ENCODE peak calls at places on chromosomes 3 and 15, in seven cellular contexts. One of them, this sample, is unnamed. For H3K4me1, the result is how much of the 10 kb centered on the place peaks cover.

GRCh38 chr3:112582242-112582874 is 20.5 kb downstream of the SLC35A5 start:
- DNase-seq in trophoblast cell: peak
- DNase-seq in H1: no peak
- DNase-seq in mesendoderm: peak
- DNase-seq in H9: peak
- DNase-seq in neuronal stem cell: peak
- DNase-seq in mesenchymal stem cell: peak
- DNase-seq in this sample: peak

GRCh38 chr15:31070867-31071266 is 30.7 kb downstream of the TRPM1 start:
- DNase-seq in mesenchymal stem cell: no peak
- DNase-seq in trophoblast cell: no peak
- DNase-seq in H9: no peak
- DNase-seq in neuronal stem cell: no peak
- DNase-seq in H1: peak
- DNase-seq in mesendoderm: no peak
- DNase-seq in this sample: no peak

GRCh38 chr15:40590635-40591105 is 3.4 kb upstream of the KNL1 start:
- DNase-seq in mesenchymal stem cell: peak
- DNase-seq in trophoblast cell: peak
- DNase-seq in mesendoderm: peak
- DNase-seq in neuronal stem cell: no peak
- DNase-seq in H1: no peak
- DNase-seq in H9: no peak
- DNase-seq in this sample: no peak

GRCh38 chr15:85551221-85551832 is 170.9 kb downstream of the AKAP13 start:
- DNase-seq in H9: no peak
- DNase-seq in mesenchymal stem cell: peak
- DNase-seq in neuronal stem cell: no peak
- DNase-seq in mesendoderm: no peak
- DNase-seq in trophoblast cell: peak
- DNase-seq in H1: no peak
- DNase-seq in this sample: peak

GRCh38 chr3:82229397-82229796 is 468.0 kb upstream of the GBE1 start:
- DNase-seq in H9: no peak
- DNase-seq in trophoblast cell: no peak
- DNase-seq in H1: no peak
- DNase-seq in mesenchymal stem cell: no peak
- DNase-seq in mesendoderm: no peak
- DNase-seq in neuronal stem cell: no peak
- DNase-seq in this sample: no peak

GRCh38 chr15:95659646-95660045 is 670.9 kb upstream of the NR2F2 start:
- DNase-seq in H9: no peak
- DNase-seq in neuronal stem cell: no peak
- DNase-seq in mesendoderm: no peak
- DNase-seq in H1: no peak
- DNase-seq in trophoblast cell: no peak
- DNase-seq in mesenchymal stem cell: no peak
- DNase-seq in this sample: no peak

GRCh38 chr15:74531144-74531811 is 9.7 kb upstream of the ARID3B start:
- DNase-seq in H1: peak
- DNase-seq in trophoblast cell: peak
- DNase-seq in H9: peak
- DNase-seq in mesendoderm: peak
- DNase-seq in neuronal stem cell: no peak
- DNase-seq in mesenchymal stem cell: peak
- DNase-seq in this sample: peak

GRCh38 chr3:141498592-141499223 is 11.9 kb downstream of the RASA2 start:
- DNase-seq in mesenchymal stem cell: peak
- DNase-seq in mesendoderm: no peak
- DNase-seq in H9: no peak
- DNase-seq in H1: no peak
- DNase-seq in neuronal stem cell: no peak
- DNase-seq in trophoblast cell: peak
- DNase-seq in this sample: no peak

GRCh38 chr3:30289324-30289723 is 317.1 kb upstream of the TGFBR2 start:
- DNase-seq in mesendoderm: no peak
- DNase-seq in neuronal stem cell: no peak
- DNase-seq in H1: no peak
- DNase-seq in mesenchymal stem cell: no peak
- DNase-seq in trophoblast cell: no peak
- DNase-seq in H9: no peak
- DNase-seq in this sample: no peak

GRCh38 chr3:122519693-122520092 is 5.0 kb upstream of the KPNA1 start:
- DNase-seq in mesendoderm: no peak
- DNase-seq in H1: no peak
- DNase-seq in neuronal stem cell: no peak
- DNase-seq in mesenchymal stem cell: no peak
- DNase-seq in trophoblast cell: no peak
- DNase-seq in H9: no peak
- DNase-seq in this sample: no peak

GRCh38 chr3:49007771-49008528 is 759 bp downstream of the WDR6 start:
- DNase-seq in mesenchymal stem cell: peak
- DNase-seq in mesendoderm: peak
- DNase-seq in trophoblast cell: peak
- DNase-seq in neuronal stem cell: peak
- DNase-seq in H9: peak
- DNase-seq in H1: peak
- DNase-seq in this sample: peak

GRCh38 chr15:78374436-78375393 is 34.6 kb downstream of the CRABP1 start:
- DNase-seq in neuronal stem cell: no peak
- DNase-seq in mesenchymal stem cell: no peak
- DNase-seq in H1: no peak
- DNase-seq in H9: peak
- DNase-seq in mesendoderm: no peak
- DNase-seq in trophoblast cell: no peak
- DNase-seq in this sample: no peak

GRCh38 chr15:94230886-94231727 is at the start of gene MCTP2:
- DNase-seq in H1: peak
- DNase-seq in H9: peak
- DNase-seq in trophoblast cell: peak
- DNase-seq in neuronal stem cell: peak
- DNase-seq in mesendoderm: peak
- DNase-seq in mesenchymal stem cell: peak
- DNase-seq in this sample: peak

GRCh38 chr3:5086708-5087107 is 35.4 kb upstream of the ARL8B start:
- DNase-seq in neuronal stem cell: no peak
- DNase-seq in mesendoderm: no peak
- DNase-seq in H9: no peak
- DNase-seq in trophoblast cell: no peak
- DNase-seq in mesenchymal stem cell: no peak
- DNase-seq in H1: no peak
- DNase-seq in this sample: no peak

GRCh38 chr3:29415824-29416223 is 135.0 kb downstream of the RBMS3 start:
- DNase-seq in mesenchymal stem cell: peak
- DNase-seq in H9: no peak
- DNase-seq in neuronal stem cell: no peak
- DNase-seq in H1: no peak
- DNase-seq in mesendoderm: no peak
- DNase-seq in trophoblast cell: no peak
- DNase-seq in this sample: peak

GRCh38 chr3:194306771-194307640 is 44.1 kb downstream of the CPN2 start:
- DNase-seq in mesenchymal stem cell: no peak
- DNase-seq in H9: no peak
- DNase-seq in H1: no peak
- DNase-seq in mesendoderm: no peak
- DNase-seq in neuronal stem cell: no peak
- DNase-seq in trophoblast cell: no peak
- DNase-seq in this sample: no peak

GRCh38 chr15:48459571-48460461 is 128.6 kb downstream of the DUT start:
- DNase-seq in H1: no peak
- DNase-seq in H9: no peak
- DNase-seq in mesendoderm: no peak
- DNase-seq in trophoblast cell: peak
- DNase-seq in mesenchymal stem cell: peak
- DNase-seq in neuronal stem cell: no peak
- DNase-seq in this sample: peak

GRCh38 chr3:169152319-169152718 is 511.2 kb downstream of the MECOM start:
- DNase-seq in mesenchymal stem cell: no peak
- DNase-seq in H1: no peak
- DNase-seq in trophoblast cell: no peak
- DNase-seq in H9: no peak
- DNase-seq in mesendoderm: no peak
- DNase-seq in neuronal stem cell: no peak
- DNase-seq in this sample: no peak

GRCh38 chr3:186097663-186098451 is 11.0 kb downstream of the ETV5 start:
- DNase-seq in neuronal stem cell: peak
- DNase-seq in H1: peak
- DNase-seq in H9: peak
- DNase-seq in mesenchymal stem cell: peak
- DNase-seq in trophoblast cell: peak
- DNase-seq in mesendoderm: peak
- DNase-seq in this sample: peak

GRCh38 chr3:105352976-105353375 is 13.7 kb upstream of the ALCAM start:
- DNase-seq in neuronal stem cell: no peak
- DNase-seq in H9: no peak
- DNase-seq in H1: no peak
- DNase-seq in trophoblast cell: peak
- DNase-seq in mesendoderm: no peak
- DNase-seq in mesenchymal stem cell: peak
- DNase-seq in this sample: peak

GRCh38 chr3:120496278-120496975 is 45.6 kb upstream of the FSTL1 start:
- DNase-seq in trophoblast cell: peak
- DNase-seq in neuronal stem cell: no peak
- DNase-seq in mesenchymal stem cell: peak
- DNase-seq in H9: no peak
- DNase-seq in mesendoderm: no peak
- DNase-seq in H1: no peak
- DNase-seq in this sample: peak

GRCh38 chr3:189701934-189702693 is 70.9 kb downstream of the TP63 start:
- DNase-seq in mesenchymal stem cell: no peak
- DNase-seq in mesendoderm: peak
- DNase-seq in H9: no peak
- DNase-seq in H1: no peak
- DNase-seq in neuronal stem cell: no peak
- DNase-seq in trophoblast cell: peak
- DNase-seq in this sample: no peak

GRCh38 chr3:46908986-46909534 is 31.5 kb downstream of the PTH1R start:
- DNase-seq in mesendoderm: no peak
- DNase-seq in H9: no peak
- DNase-seq in H1: no peak
- DNase-seq in neuronal stem cell: no peak
- DNase-seq in mesenchymal stem cell: no peak
- DNase-seq in trophoblast cell: no peak
- DNase-seq in this sample: no peak

GRCh38 chr3:162978136-162978535 is 1481.5 kb downstream of the OTOL1 start:
- DNase-seq in neuronal stem cell: no peak
- DNase-seq in H1: no peak
- DNase-seq in trophoblast cell: no peak
- DNase-seq in mesendoderm: no peak
- DNase-seq in H9: no peak
- DNase-seq in mesenchymal stem cell: no peak
- DNase-seq in this sample: no peak
- H4K8ac ChIP-seq in neuronal stem cell: no peak
- H4K8ac ChIP-seq in H1: no peak
- H4K8ac ChIP-seq in trophoblast cell: no peak
- H4K8ac ChIP-seq in mesendoderm: no peak
- H4K8ac ChIP-seq in H9: no peak
- H4K8ac ChIP-seq in mesenchymal stem cell: no peak
- H4K8ac ChIP-seq in this sample: no peak

DNA sequence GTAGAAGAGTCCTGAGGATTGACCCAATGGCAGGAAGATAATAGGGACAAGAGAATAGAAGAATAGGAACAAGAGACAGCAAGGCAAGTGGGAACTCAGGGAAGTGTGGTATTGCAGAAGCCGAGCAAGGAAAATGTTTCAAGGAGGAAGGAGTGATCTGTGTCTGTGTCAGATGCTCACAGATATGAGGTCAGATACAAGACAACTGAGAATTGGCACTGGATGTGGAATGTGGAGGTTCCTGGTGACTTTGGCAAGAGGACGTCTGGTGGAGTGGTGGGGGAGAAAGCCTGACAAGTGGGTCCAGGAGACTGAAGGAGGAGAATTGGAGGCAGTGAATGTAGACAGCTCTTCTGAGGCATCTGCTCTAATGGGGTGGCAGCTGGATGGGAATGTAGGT is 24.0 kb downstream of the GYG1 start:
- DNase-seq in H9: no peak
- DNase-seq in mesendoderm: no peak
- DNase-seq in mesenchymal stem cell: no peak
- DNase-seq in H1: no peak
- DNase-seq in trophoblast cell: no peak
- DNase-seq in neuronal stem cell: no peak
- DNase-seq in this sample: peak
- H3K4me1 ChIP-seq in H9: under half
- H3K4me1 ChIP-seq in mesendoderm: under half
- H3K4me1 ChIP-seq in mesenchymal stem cell: under half
- H3K4me1 ChIP-seq in H1: under half
- H3K4me1 ChIP-seq in trophoblast cell: under half
- H3K4me1 ChIP-seq in neuronal stem cell: under half
- H3K4me1 ChIP-seq in this sample: under half

DNA sequence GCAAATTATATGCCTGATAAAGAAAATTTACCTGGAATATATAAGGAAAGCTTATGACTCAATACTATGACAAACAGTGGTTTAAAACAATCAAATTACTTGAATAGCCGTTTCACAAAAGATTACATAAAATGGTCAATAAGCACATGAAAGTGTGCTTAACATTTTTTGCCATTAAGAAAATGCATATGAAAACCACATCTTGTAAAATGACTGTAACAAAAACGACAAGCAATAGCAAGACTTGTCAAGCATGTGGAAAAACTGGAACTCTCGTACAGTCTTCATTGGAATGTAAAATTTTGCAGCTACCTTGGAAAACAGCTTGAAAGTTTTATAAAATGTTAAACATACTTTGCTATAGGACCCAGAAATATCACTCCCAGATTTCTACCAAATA is 1110.3 kb downstream of the NAALADL2 start:
- DNase-seq in mesenchymal stem cell: no peak
- DNase-seq in H9: no peak
- DNase-seq in H1: no peak
- DNase-seq in mesendoderm: no peak
- DNase-seq in trophoblast cell: peak
- DNase-seq in neuronal stem cell: no peak
- DNase-seq in this sample: no peak
- H4K8ac ChIP-seq in mesenchymal stem cell: no peak
- H4K8ac ChIP-seq in H9: no peak
- H4K8ac ChIP-seq in H1: no peak
- H4K8ac ChIP-seq in mesendoderm: no peak
- H4K8ac ChIP-seq in trophoblast cell: no peak
- H4K8ac ChIP-seq in neuronal stem cell: no peak
- H4K8ac ChIP-seq in this sample: no peak

DNA sequence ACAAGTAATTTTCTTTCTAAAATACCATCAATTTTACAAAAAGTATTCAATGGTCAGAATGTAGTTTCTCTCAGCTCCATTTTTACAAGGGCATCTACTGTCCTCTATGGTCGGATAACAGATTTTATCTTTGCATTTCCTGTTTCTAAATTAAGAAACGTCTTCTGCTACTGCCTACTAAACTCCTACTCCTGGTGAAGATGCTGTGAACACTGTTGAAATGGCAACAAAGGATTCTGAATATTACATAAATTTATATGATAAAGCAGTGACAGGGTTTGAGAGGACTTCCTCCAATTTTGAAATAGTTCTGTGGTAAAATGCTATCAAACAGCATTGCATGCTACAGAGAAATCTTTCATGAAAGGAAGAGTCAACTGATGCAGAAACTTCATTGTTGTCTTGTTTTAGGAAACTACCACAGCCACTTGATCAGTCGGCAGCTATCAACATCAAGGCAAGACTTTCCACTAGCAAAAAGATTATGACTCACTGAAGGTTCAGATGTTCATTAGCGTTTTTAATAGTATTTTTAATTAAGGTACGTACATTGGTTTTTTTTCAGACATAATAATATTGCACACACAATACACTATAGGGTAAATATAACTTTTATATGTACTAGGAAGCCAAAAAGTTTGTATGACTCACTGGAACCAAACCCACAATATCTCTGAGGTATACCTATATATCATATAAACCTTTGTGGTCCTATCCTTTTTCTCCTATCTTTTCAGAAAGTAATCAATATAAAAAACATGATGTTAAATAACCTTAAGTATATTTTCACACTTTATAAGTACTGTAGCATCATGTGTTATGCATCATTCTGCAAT is 156.1 kb downstream of the STAG1 start:
- DNase-seq in H1: no peak
- DNase-seq in trophoblast cell: peak
- DNase-seq in mesenchymal stem cell: peak
- DNase-seq in mesendoderm: no peak
- DNase-seq in neuronal stem cell: no peak
- DNase-seq in H9: no peak
- DNase-seq in this sample: no peak
- H3K4me1 ChIP-seq in H1: under half
- H3K4me1 ChIP-seq in trophoblast cell: under half
- H3K4me1 ChIP-seq in mesenchymal stem cell: under half
- H3K4me1 ChIP-seq in mesendoderm: under half
- H3K4me1 ChIP-seq in neuronal stem cell: under half
- H3K4me1 ChIP-seq in H9: under half
- H3K4me1 ChIP-seq in this sample: under half

This sample was measured in IMR-90.